ENCODE peak calls at places on chromosomes 4 and X, in nine cellular contexts. One of them, this sample, is unnamed.
A peak's percentile ranks its signal among the peaks of the same experiment; 100 is the strongest.

GRCh38 chrX:130086414-130087207 is 23.7 kb downstream of the ELF4 start:
- DNase-seq in Calu3: no peak
- DNase-seq in T47D: no peak
- DNase-seq in endodermal cell: no peak
- DNase-seq in PC-9: no peak
- DNase-seq in NB4: peak; percentile 96
- DNase-seq in CD4-positive, alpha-beta T cell: peak; percentile 62
- DNase-seq in RPMI7951: peak; percentile 90
- DNase-seq in GM20000: peak; percentile 45
- DNase-seq in this sample: peak; percentile 67

GRCh38 chrX:108122748-108123147 is 31.2 kb downstream of the ATG4A start:
- DNase-seq in Calu3: no peak
- DNase-seq in T47D: no peak
- DNase-seq in endodermal cell: no peak
- DNase-seq in PC-9: no peak
- DNase-seq in NB4: no peak
- DNase-seq in CD4-positive, alpha-beta T cell: no peak
- DNase-seq in RPMI7951: peak; percentile 47
- DNase-seq in GM20000: no peak
- DNase-seq in this sample: no peak

GRCh38 chrX:44202596-44202995 is 140.9 kb downstream of the EFHC2 start:
- DNase-seq in Calu3: no peak
- DNase-seq in T47D: no peak
- DNase-seq in endodermal cell: no peak
- DNase-seq in PC-9: no peak
- DNase-seq in NB4: no peak
- DNase-seq in CD4-positive, alpha-beta T cell: no peak
- DNase-seq in RPMI7951: no peak
- DNase-seq in GM20000: no peak
- DNase-seq in this sample: no peak

GRCh38 chr4:15778191-15778741 is at the start of gene CD38:
- DNase-seq in Calu3: peak; percentile 14
- DNase-seq in T47D: no peak
- DNase-seq in endodermal cell: peak; percentile 78
- DNase-seq in PC-9: no peak
- DNase-seq in NB4: peak; percentile 88
- DNase-seq in CD4-positive, alpha-beta T cell: no peak
- DNase-seq in RPMI7951: peak; percentile 2
- DNase-seq in GM20000: peak; percentile 83
- DNase-seq in this sample: peak; percentile 65

GRCh38 chrX:16739574-16739973 is 20.2 kb downstream of the SYAP1 start:
- DNase-seq in Calu3: no peak
- DNase-seq in T47D: peak; percentile 26
- DNase-seq in endodermal cell: no peak
- DNase-seq in PC-9: no peak
- DNase-seq in NB4: peak; percentile 55
- DNase-seq in CD4-positive, alpha-beta T cell: no peak
- DNase-seq in RPMI7951: no peak
- DNase-seq in GM20000: no peak
- DNase-seq in this sample: no peak

GRCh38 chr4:108695062-108695461 is 44.7 kb downstream of the OSTC start:
- DNase-seq in Calu3: no peak
- DNase-seq in T47D: no peak
- DNase-seq in endodermal cell: no peak
- DNase-seq in PC-9: no peak
- DNase-seq in NB4: no peak
- DNase-seq in CD4-positive, alpha-beta T cell: no peak
- DNase-seq in RPMI7951: no peak
- DNase-seq in GM20000: no peak
- DNase-seq in this sample: no peak

GRCh38 chr4:10625130-10625529 is 59.4 kb downstream of the CLNK start:
- DNase-seq in Calu3: no peak
- DNase-seq in T47D: no peak
- DNase-seq in endodermal cell: no peak
- DNase-seq in PC-9: no peak
- DNase-seq in NB4: no peak
- DNase-seq in CD4-positive, alpha-beta T cell: no peak
- DNase-seq in RPMI7951: no peak
- DNase-seq in GM20000: no peak
- DNase-seq in this sample: no peak

GRCh38 chrX:154357205-154357604 is 17.2 kb downstream of the FLNA start:
- DNase-seq in Calu3: no peak
- DNase-seq in T47D: no peak
- DNase-seq in endodermal cell: no peak
- DNase-seq in PC-9: peak; percentile 3
- DNase-seq in NB4: no peak
- DNase-seq in CD4-positive, alpha-beta T cell: no peak
- DNase-seq in RPMI7951: no peak
- DNase-seq in GM20000: no peak
- DNase-seq in this sample: no peak

GRCh38 chr4:38902695-38903094 is 35.1 kb downstream of the FAM114A1 start:
- DNase-seq in Calu3: no peak
- DNase-seq in T47D: peak; percentile 29
- DNase-seq in endodermal cell: no peak
- DNase-seq in PC-9: no peak
- DNase-seq in NB4: peak; percentile 59
- DNase-seq in CD4-positive, alpha-beta T cell: no peak
- DNase-seq in RPMI7951: peak; percentile 16
- DNase-seq in GM20000: peak; percentile 58
- DNase-seq in this sample: peak; percentile 79